ENCODE peak calls at places on chromosomes 12 and 14, in four cellular contexts. S, A, C and F are unnamed samples.

GRCh38 chr12:49272790-49273725 is 8.2 kb downstream of the TUBA1C start:
- DNase-seq in S (no peak), A (no peak), C (no peak), F (no peak)

GRCh38 chr14:102929349-102930137 is 7.1 kb downstream of the AMN start:
- DNase-seq in S (no peak), A (no peak), C (no peak), F (no peak)

GRCh38 chr12:76544601-76545261 is 14.8 kb downstream of the OSBPL8 start:
- DNase-seq in S (no peak), A (no peak), C (no peak), F (no peak)

GRCh38 chr14:42224053-42224888 is 617.6 kb downstream of the LRFN5 start:
- DNase-seq in S (peak; percentile 52), A (peak; percentile 14), C (no peak), F (peak; percentile 54)

GRCh38 chr12:116882742-116883141 is 1.5 kb upstream of the HRK start:
- DNase-seq in S (no peak), A (no peak), C (no peak), F (peak; percentile 57)

GRCh38 chr12:96500686-96501085 is 11.3 kb downstream of the CFAP54 start:
- DNase-seq in S (no peak), A (no peak), C (no peak), F (peak; percentile 37)

GRCh38 chr12:131929530-131930456 is 717 bp downstream of the PUS1 start:
- DNase-seq in S (no peak), A (no peak), C (no peak), F (peak; percentile 12)

GRCh38 chr12:49059385-49060232 is 985 bp downstream of the KMT2D start:
- DNase-seq in S (no peak), A (no peak), C (no peak), F (peak; percentile 15)

GRCh38 chr12:32444895-32445294 is 45.5 kb downstream of the FGD4 start:
- DNase-seq in S (no peak), A (no peak), C (no peak), F (peak; percentile 47)

GRCh38 chr12:71731439-71732356 is 23.0 kb upstream of the RAB21 start:
- DNase-seq in S (no peak), A (no peak), C (no peak), F (peak; percentile 48)

GRCh38 chr12:62684586-62685295 is 218.1 kb downstream of the MON2 start:
- DNase-seq in S (no peak), A (peak; percentile 81), C (peak; percentile 61), F (peak; percentile 97)

GRCh38 chr12:5628501-5628900 is 196.6 kb downstream of the NTF3 start:
- DNase-seq in S (no peak), A (no peak), C (no peak), F (no peak)

GRCh38 chr12:68536885-68537284 is 73.8 kb upstream of the RAP1B start:
- DNase-seq in S (no peak), A (no peak), C (no peak), F (no peak)

GRCh38 chr14:96576937-96577336 is 74.8 kb downstream of the PAPOLA start:
- DNase-seq in S (no peak), A (no peak), C (no peak), F (no peak)

GRCh38 chr14:53528114-53528513 is 375.0 kb upstream of the DDHD1 start:
- DNase-seq in S (no peak), A (no peak), C (no peak), F (peak; percentile 63)

GRCh38 chr12:122471324-122472226 is 29.2 kb downstream of the ZCCHC8 start:
- DNase-seq in S (peak; percentile 22), A (no peak), C (no peak), F (peak; percentile 79)

GRCh38 chr14:23478109-23478698 is 8.7 kb downstream of the NGDN start:
- DNase-seq in S (peak; percentile 68), A (peak; percentile 26), C (no peak), F (peak; percentile 68)

GRCh38 chr12:23174917-23175316 is 549.9 kb downstream of the ETNK1 start:
- DNase-seq in S (no peak), A (no peak), C (no peak), F (no peak)

GRCh38 chr14:94593749-94594431 is 12.7 kb downstream of the SERPINA5 start:
- DNase-seq in S (no peak), A (no peak), C (no peak), F (no peak)

GRCh38 chr12:4850857-4851380 is 58.8 kb upstream of the KCNA1 start:
- DNase-seq in S (no peak), A (no peak), C (no peak), F (no peak)

GRCh38 chr12:49428652-49429549 is 61.6 kb downstream of the SPATS2 start:
- DNase-seq in S (no peak), A (no peak), C (no peak), F (peak; percentile 54)

GRCh38 chr14:48333221-48333910 is 658.0 kb upstream of the MDGA2 start:
- DNase-seq in S (no peak), A (no peak), C (no peak), F (no peak)

GRCh38 chr14:69006346-69006745 is 27.2 kb upstream of the ACTN1 start:
- DNase-seq in S (no peak), A (no peak), C (no peak), F (no peak)

GRCh38 chr12:112447106-112447505 is 28.4 kb downstream of the PTPN11 start:
- DNase-seq in S (no peak), A (no peak), C (no peak), F (no peak)
- H3K4me3 ChIP-seq in S (no peak overlapping the region), A (no peak overlapping the region), C (no peak overlapping the region), F (no peak overlapping the region)

GRCh38 chr14:63852817-63853730 is at the start of gene SYNE2:
- DNase-seq in S (peak; percentile 85), A (peak; percentile 82), C (peak; percentile 75), F (peak; percentile 61)
- TF ChIP-seq CTCF in S (peak; percentile 53), A (peak; percentile 61), C (no peak), F (no peak)

GRCh38 chr12:10101042-10101579 is 2.3 kb upstream of the CLEC1A start:
- DNase-seq in S (no peak), A (no peak), C (no peak), F (peak; percentile 79)
- H3K4me3 ChIP-seq in S (no peak overlapping the region), A (no peak overlapping the region), C (no peak overlapping the region), F (peak overlapping the region; percentile 17)

DNA sequence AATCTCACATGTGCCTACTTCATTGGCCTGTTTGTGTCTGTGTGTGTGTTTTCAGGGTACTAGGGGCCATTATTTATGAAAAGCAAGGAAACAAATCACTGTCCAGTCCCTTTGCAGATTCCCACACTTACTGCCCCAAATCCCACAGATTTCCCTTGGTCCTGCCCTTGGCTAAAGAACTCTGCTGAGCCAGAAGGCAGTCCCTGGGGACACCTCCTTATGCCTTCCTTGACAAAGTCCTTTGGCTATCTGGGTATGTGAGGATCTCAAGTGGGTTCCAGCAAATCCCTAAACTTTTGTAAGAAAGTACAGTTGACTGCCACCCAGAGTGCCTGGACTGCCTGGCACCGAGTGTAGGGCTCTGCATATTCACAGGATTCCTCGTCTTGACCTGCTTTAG is 388.0 kb downstream of the BCAT1 start:
- DNase-seq in S (no peak), A (no peak), C (no peak), F (no peak)
- TF ChIP-seq CTCF in S (no peak), A (no peak), C (no peak), F (no peak)